ENCODE peak calls at places on chromosomes 13 and 19, in four cellular contexts. One of them, this sample, is unnamed.

GRCh38 chr13:45082964-45083363 is 37.3 kb upstream of the GTF2F2 start:
- DNase-seq in astrocyte of the cerebellum: peak
- DNase-seq in pancreas: no peak
- DNase-seq in brain microvascular endothelial cell: peak
- DNase-seq in this sample: no peak

GRCh38 chr13:75139291-75139690 is 342.7 kb downstream of the TBC1D4 start:
- DNase-seq in astrocyte of the cerebellum: no peak
- DNase-seq in pancreas: no peak
- DNase-seq in brain microvascular endothelial cell: no peak
- DNase-seq in this sample: no peak

GRCh38 chr19:53977991-53978731 is 13.3 kb upstream of the CACNG6 start:
- DNase-seq in astrocyte of the cerebellum: peak
- DNase-seq in pancreas: peak
- DNase-seq in brain microvascular endothelial cell: peak
- DNase-seq in this sample: peak

GRCh38 chr19:29731331-29731850 is 16.3 kb upstream of the C19orf12 start:
- DNase-seq in astrocyte of the cerebellum: no peak
- DNase-seq in pancreas: no peak
- DNase-seq in brain microvascular endothelial cell: no peak
- DNase-seq in this sample: no peak

GRCh38 chr19:53068834-53069233 is 24.3 kb downstream of the ERVV-2 start:
- DNase-seq in astrocyte of the cerebellum: no peak
- DNase-seq in pancreas: no peak
- DNase-seq in brain microvascular endothelial cell: no peak
- DNase-seq in this sample: no peak

GRCh38 chr19:55636723-55637122 is 4.1 kb upstream of the ZNF580 start:
- DNase-seq in astrocyte of the cerebellum: no peak
- DNase-seq in pancreas: no peak
- DNase-seq in brain microvascular endothelial cell: no peak
- DNase-seq in this sample: no peak

GRCh38 chr13:76019421-76020044 is 383.4 kb downstream of the LMO7 start:
- DNase-seq in astrocyte of the cerebellum: no peak
- DNase-seq in pancreas: no peak
- DNase-seq in brain microvascular endothelial cell: no peak
- DNase-seq in this sample: no peak

GRCh38 chr19:2815923-2816322 is 3.7 kb upstream of the ZNF554 start:
- DNase-seq in astrocyte of the cerebellum: no peak
- DNase-seq in pancreas: no peak
- DNase-seq in brain microvascular endothelial cell: no peak
- DNase-seq in this sample: no peak

GRCh38 chr13:112184851-112185371 is 118.0 kb downstream of the SOX1 start:
- DNase-seq in astrocyte of the cerebellum: no peak
- DNase-seq in pancreas: no peak
- DNase-seq in brain microvascular endothelial cell: no peak
- DNase-seq in this sample: no peak

GRCh38 chr19:32022044-32022945 is 323.1 kb upstream of the ZNF507 start:
- DNase-seq in astrocyte of the cerebellum: no peak
- DNase-seq in pancreas: no peak
- DNase-seq in brain microvascular endothelial cell: no peak
- DNase-seq in this sample: no peak

GRCh38 chr13:58583961-58584360 is 952.4 kb downstream of the PCDH17 start:
- DNase-seq in astrocyte of the cerebellum: no peak
- DNase-seq in pancreas: no peak
- DNase-seq in brain microvascular endothelial cell: peak
- DNase-seq in this sample: no peak

GRCh38 chr19:54252243-54252642 is 4.8 kb downstream of the LILRB5 start:
- DNase-seq in astrocyte of the cerebellum: no peak
- DNase-seq in pancreas: no peak
- DNase-seq in brain microvascular endothelial cell: no peak
- DNase-seq in this sample: no peak

GRCh38 chr19:10979950-10980349 is 19.1 kb downstream of the SMARCA4 start:
- DNase-seq in astrocyte of the cerebellum: no peak
- DNase-seq in pancreas: no peak
- DNase-seq in brain microvascular endothelial cell: no peak
- DNase-seq in this sample: no peak

GRCh38 chr19:47573076-47574026 is at the start of gene ZNF541:
- DNase-seq in astrocyte of the cerebellum: no peak
- DNase-seq in pancreas: peak
- DNase-seq in brain microvascular endothelial cell: no peak
- DNase-seq in this sample: peak

GRCh38 chr19:14349426-14349825 is 31.8 kb upstream of the ADGRE5 start:
- DNase-seq in astrocyte of the cerebellum: no peak
- DNase-seq in pancreas: no peak
- DNase-seq in brain microvascular endothelial cell: no peak
- DNase-seq in this sample: no peak

GRCh38 chr19:7665076-7665475 is 3.8 kb upstream of the RETN start:
- DNase-seq in astrocyte of the cerebellum: no peak
- DNase-seq in pancreas: no peak
- DNase-seq in brain microvascular endothelial cell: no peak
- DNase-seq in this sample: no peak

GRCh38 chr13:98405690-98406344 is 171.1 kb downstream of the STK24 start:
- DNase-seq in astrocyte of the cerebellum: no peak
- DNase-seq in pancreas: no peak
- DNase-seq in brain microvascular endothelial cell: no peak
- DNase-seq in this sample: no peak

GRCh38 chr19:14089412-14089661 is 1.2 kb downstream of the SAMD1 start:
- DNase-seq in astrocyte of the cerebellum: no peak
- DNase-seq in pancreas: no peak
- DNase-seq in brain microvascular endothelial cell: no peak
- DNase-seq in this sample: no peak

GRCh38 chr19:14203258-14203657 is 2.7 kb downstream of the ADGRL1 start:
- DNase-seq in astrocyte of the cerebellum: no peak
- DNase-seq in pancreas: no peak
- DNase-seq in brain microvascular endothelial cell: no peak
- DNase-seq in this sample: no peak

GRCh38 chr19:898663-899062 is 5.4 kb downstream of the RNU6-9 start:
- DNase-seq in astrocyte of the cerebellum: no peak
- DNase-seq in pancreas: no peak
- DNase-seq in brain microvascular endothelial cell: no peak
- DNase-seq in this sample: no peak

GRCh38 chr13:63184693-63185092 is 1769.0 kb upstream of the PCDH20 start:
- DNase-seq in astrocyte of the cerebellum: peak
- DNase-seq in pancreas: no peak
- DNase-seq in brain microvascular endothelial cell: peak
- DNase-seq in this sample: no peak

GRCh38 chr13:64369121-64369520 is 2861.0 kb downstream of the PCDH9 start:
- DNase-seq in astrocyte of the cerebellum: no peak
- DNase-seq in pancreas: no peak
- DNase-seq in brain microvascular endothelial cell: no peak
- DNase-seq in this sample: no peak

GRCh38 chr19:1235625-1236538 is 1.9 kb downstream of the CBARP start:
- DNase-seq in astrocyte of the cerebellum: no peak
- DNase-seq in pancreas: no peak
- DNase-seq in brain microvascular endothelial cell: no peak
- DNase-seq in this sample: no peak

GRCh38 chr19:15422311-15423075 is 3.7 kb upstream of the AKAP8L start:
- DNase-seq in astrocyte of the cerebellum: no peak
- DNase-seq in pancreas: no peak
- DNase-seq in brain microvascular endothelial cell: no peak
- DNase-seq in this sample: no peak

GRCh38 chr19:16456652-16457194 is 15.0 kb downstream of the EPS15L1 start:
- DNase-seq in astrocyte of the cerebellum: no peak
- DNase-seq in pancreas: no peak
- DNase-seq in brain microvascular endothelial cell: no peak
- DNase-seq in this sample: no peak
- TF ChIP-seq CTCF in astrocyte of the cerebellum: no peak
- TF ChIP-seq CTCF in pancreas: no peak
- TF ChIP-seq CTCF in brain microvascular endothelial cell: no peak
- TF ChIP-seq CTCF in this sample: no peak

GRCh38 chr19:49073514-49074378 is 1.2 kb upstream of the KCNA7 start:
- DNase-seq in astrocyte of the cerebellum: no peak
- DNase-seq in pancreas: no peak
- DNase-seq in brain microvascular endothelial cell: no peak
- DNase-seq in this sample: no peak
- TF ChIP-seq CTCF in astrocyte of the cerebellum: peak
- TF ChIP-seq CTCF in pancreas: no peak
- TF ChIP-seq CTCF in brain microvascular endothelial cell: peak
- TF ChIP-seq CTCF in this sample: no peak

GRCh38 chr13:94987081-94987480 is 274.7 kb upstream of the SOX21 start:
- DNase-seq in astrocyte of the cerebellum: no peak
- DNase-seq in pancreas: no peak
- DNase-seq in brain microvascular endothelial cell: no peak
- DNase-seq in this sample: no peak
- TF ChIP-seq CTCF in astrocyte of the cerebellum: no peak
- TF ChIP-seq CTCF in pancreas: no peak
- TF ChIP-seq CTCF in brain microvascular endothelial cell: no peak
- TF ChIP-seq CTCF in this sample: no peak

DNA sequence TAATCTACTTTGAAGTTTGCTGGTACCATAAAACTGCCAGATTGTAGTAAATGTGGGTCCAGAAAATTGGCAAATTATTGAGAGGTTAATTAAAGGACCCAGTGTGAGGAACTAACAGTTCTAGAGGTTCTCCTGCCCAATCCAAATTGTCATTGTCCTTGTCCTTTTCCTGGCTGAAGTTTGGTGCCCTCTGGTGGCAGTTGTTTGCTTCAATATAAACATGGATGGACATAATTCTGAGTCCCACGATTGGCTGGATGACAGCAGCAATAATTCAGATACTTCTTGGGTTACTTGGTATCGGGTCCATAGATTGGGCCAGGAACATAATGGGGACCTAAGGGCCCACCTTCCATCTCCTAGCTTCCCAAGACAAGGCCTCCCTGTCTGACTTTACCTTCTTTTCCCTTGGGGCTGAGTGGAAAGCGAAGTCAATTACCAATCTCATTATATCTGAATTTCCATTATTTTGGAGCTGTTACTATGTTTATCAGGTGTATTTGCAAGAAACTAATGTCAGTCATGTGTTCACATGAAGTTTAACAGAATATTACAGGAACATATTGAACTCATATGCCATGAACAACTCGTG is 33.8 kb upstream of the GARRE1 start:
- DNase-seq in astrocyte of the cerebellum: no peak
- DNase-seq in pancreas: peak
- DNase-seq in brain microvascular endothelial cell: peak
- DNase-seq in this sample: peak
- TF ChIP-seq CTCF in astrocyte of the cerebellum: peak
- TF ChIP-seq CTCF in pancreas: peak
- TF ChIP-seq CTCF in brain microvascular endothelial cell: peak
- TF ChIP-seq CTCF in this sample: peak

GRCh38 chr19:39345956-39346355 is 3.7 kb downstream of the SAMD4B start:
- DNase-seq in astrocyte of the cerebellum: no peak
- DNase-seq in pancreas: no peak
- DNase-seq in brain microvascular endothelial cell: no peak
- DNase-seq in this sample: no peak

GRCh38 chr19:39341720-39342604 is at the start of gene SAMD4B:
- DNase-seq in astrocyte of the cerebellum: peak
- DNase-seq in pancreas: peak
- DNase-seq in brain microvascular endothelial cell: peak
- DNase-seq in this sample: peak

GRCh38 chr19:39339636-39340035 is 2.6 kb upstream of the SAMD4B start:
- DNase-seq in astrocyte of the cerebellum: no peak
- DNase-seq in pancreas: no peak
- DNase-seq in brain microvascular endothelial cell: no peak
- DNase-seq in this sample: no peak

GRCh38 chr19:39342647-39343305 is 555 bp downstream of the SAMD4B start:
- DNase-seq in astrocyte of the cerebellum: no peak
- DNase-seq in pancreas: peak
- DNase-seq in brain microvascular endothelial cell: no peak
- DNase-seq in this sample: peak

GRCh38 chr19:39341122-39341719 is 1.0 kb upstream of the SAMD4B start:
- DNase-seq in astrocyte of the cerebellum: no peak
- DNase-seq in pancreas: peak
- DNase-seq in brain microvascular endothelial cell: no peak
- DNase-seq in this sample: peak
- TF ChIP-seq CTCF in astrocyte of the cerebellum: peak
- TF ChIP-seq CTCF in pancreas: no peak
- TF ChIP-seq CTCF in brain microvascular endothelial cell: peak
- TF ChIP-seq CTCF in this sample: no peak

GRCh38 chr13:30892966-30893365 is 13.1 kb upstream of the MEDAG start:
- DNase-seq in astrocyte of the cerebellum: no peak
- DNase-seq in pancreas: no peak
- DNase-seq in brain microvascular endothelial cell: peak
- DNase-seq in this sample: no peak
- TF ChIP-seq CTCF in astrocyte of the cerebellum: peak
- TF ChIP-seq CTCF in pancreas: no peak
- TF ChIP-seq CTCF in brain microvascular endothelial cell: peak
- TF ChIP-seq CTCF in this sample: no peak